ENCODE peak calls at places on chromosomes 2 and 18, in four cellular contexts. H, B, Q and K are unnamed samples.

GRCh38 chr18:26277374-26277773 is 51.1 kb downstream of the TAF4B start:
- DNase-seq in H (no peak), B (no peak), Q (no peak), K (no peak)

GRCh38 chr2:175853110-175853509 is 149.0 kb downstream of the LNPK start:
- DNase-seq in H (no peak), B (no peak), Q (no peak), K (no peak)

GRCh38 chr2:163943403-163944356 is 207.9 kb upstream of the FIGN start:
- DNase-seq in H (no peak), B (no peak), Q (no peak), K (no peak)

GRCh38 chr2:8447610-8448221 is 234.1 kb upstream of the ID2 start:
- DNase-seq in H (peak), B (peak), Q (no peak), K (no peak)

GRCh38 chr2:29064746-29065478 is 9.4 kb downstream of the PCARE start:
- DNase-seq in H (no peak), B (no peak), Q (no peak), K (no peak)

GRCh38 chr2:45890819-45891218 is 239.3 kb downstream of the PRKCE start:
- DNase-seq in H (no peak), B (no peak), Q (peak), K (no peak)

GRCh38 chr2:238777369-238778067 is 70.4 kb upstream of the TWIST2 start:
- DNase-seq in H (no peak), B (no peak), Q (no peak), K (no peak)

GRCh38 chr18:62617793-62618591 is 95.2 kb downstream of the ZCCHC2 start:
- DNase-seq in H (no peak), B (no peak), Q (no peak), K (no peak)

GRCh38 chr2:181046833-181047232 is 66.4 kb downstream of the UBE2E3 start:
- DNase-seq in H (no peak), B (no peak), Q (no peak), K (no peak)

GRCh38 chr2:191056218-191056617 is 42.2 kb upstream of the STAT1 start:
- DNase-seq in H (no peak), B (no peak), Q (no peak), K (no peak)

GRCh38 chr2:201973316-201973715 is 60.3 kb upstream of the FZD7 start:
- DNase-seq in H (no peak), B (no peak), Q (no peak), K (no peak)

GRCh38 chr18:58699551-58699950 is 28.3 kb downstream of the MALT1 start:
- DNase-seq in H (no peak), B (no peak), Q (no peak), K (no peak)

GRCh38 chr2:9170458-9171130 is 36.0 kb upstream of the ASAP2 start:
- DNase-seq in H (no peak), B (no peak), Q (no peak), K (no peak)

GRCh38 chr2:131042161-131042775 is 51.0 kb downstream of the FAM168B start:
- DNase-seq in H (no peak), B (peak), Q (no peak), K (no peak)

GRCh38 chr2:171161425-171162289 is 964 bp upstream of the TLK1 start:
- DNase-seq in H (no peak), B (no peak), Q (no peak), K (no peak)

GRCh38 chr2:134988994-134989605 is 58.1 kb downstream of the MAP3K19 start:
- DNase-seq in H (peak), B (no peak), Q (no peak), K (no peak)

GRCh38 chr2:127086800-127087737 is 19.9 kb downstream of the BIN1 start:
- DNase-seq in H (peak), B (peak), Q (peak), K (peak)

GRCh38 chr2:39732492-39732891 is 46.6 kb downstream of the THUMPD2 start:
- DNase-seq in H (no peak), B (no peak), Q (no peak), K (no peak)

GRCh38 chr2:96760986-96761832 is 507 bp downstream of the CNNM4 start:
- DNase-seq in H (no peak), B (peak), Q (peak), K (no peak)

GRCh38 chr18:80026363-80026762 is 7.9 kb upstream of the RBFA start:
- DNase-seq in H (no peak), B (no peak), Q (no peak), K (no peak)

GRCh38 chr18:80022613-80023012 is 11.6 kb upstream of the RBFA start:
- DNase-seq in H (no peak), B (no peak), Q (no peak), K (no peak)

GRCh38 chr18:80023173-80023572 is 11.1 kb upstream of the RBFA start:
- DNase-seq in H (no peak), B (no peak), Q (no peak), K (no peak)
- TF ChIP-seq CTCF in H (peak), B (no peak), Q (no peak), K (peak)

DNA sequence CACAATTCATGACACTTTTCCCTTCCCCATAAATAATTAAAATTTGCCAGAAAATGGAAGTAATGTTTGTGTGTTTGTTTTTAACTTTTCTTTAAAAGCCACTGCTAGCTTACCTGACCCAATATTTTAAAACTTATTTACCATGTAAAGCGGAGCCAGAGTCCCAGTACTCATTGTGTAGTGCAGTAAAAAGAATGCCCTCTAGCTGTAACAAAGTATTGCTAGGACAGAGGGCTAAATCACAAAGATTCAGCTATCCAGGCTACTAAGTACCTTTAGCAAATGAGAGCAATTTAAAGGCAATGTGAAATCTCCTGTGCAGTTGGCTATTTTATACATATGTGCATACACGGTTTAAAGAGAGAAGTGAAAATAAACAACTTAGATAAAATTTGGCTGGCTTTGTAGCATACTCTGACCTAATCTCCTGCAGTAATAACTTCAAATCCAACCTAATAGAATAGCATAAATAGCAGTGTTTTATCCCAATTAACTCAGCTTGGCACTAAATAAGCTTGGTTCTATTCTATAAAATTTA is 997.4 kb upstream of the PIK3C3 start:
- DNase-seq in H (no peak), B (no peak), Q (no peak), K (no peak)
- TF ChIP-seq CTCF in H (no peak), B (no peak), Q (no peak), K (no peak)

DNA sequence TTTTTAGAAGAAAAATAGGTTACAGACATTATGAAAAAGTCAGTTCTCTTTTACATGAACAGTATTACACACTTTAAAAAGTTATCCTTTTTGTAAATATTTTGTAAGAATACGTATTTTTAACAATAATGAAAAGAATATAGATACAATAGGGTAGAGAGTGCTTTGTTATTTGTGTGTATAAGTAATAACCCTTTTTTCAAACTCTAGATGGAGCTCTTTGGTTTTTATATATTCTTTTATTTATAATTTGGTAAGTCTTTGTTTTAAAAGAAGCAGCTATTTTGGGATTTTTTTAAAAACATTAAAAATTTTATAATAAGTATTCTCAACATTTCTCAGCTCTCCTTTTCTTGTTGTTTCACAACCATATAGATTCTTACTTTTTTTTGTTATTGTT is 46.2 kb downstream of the ACYP2 start:
- DNase-seq in H (no peak), B (no peak), Q (no peak), K (no peak)
- TF ChIP-seq CTCF in H (no peak), B (no peak), Q (no peak), K (no peak)

DNA sequence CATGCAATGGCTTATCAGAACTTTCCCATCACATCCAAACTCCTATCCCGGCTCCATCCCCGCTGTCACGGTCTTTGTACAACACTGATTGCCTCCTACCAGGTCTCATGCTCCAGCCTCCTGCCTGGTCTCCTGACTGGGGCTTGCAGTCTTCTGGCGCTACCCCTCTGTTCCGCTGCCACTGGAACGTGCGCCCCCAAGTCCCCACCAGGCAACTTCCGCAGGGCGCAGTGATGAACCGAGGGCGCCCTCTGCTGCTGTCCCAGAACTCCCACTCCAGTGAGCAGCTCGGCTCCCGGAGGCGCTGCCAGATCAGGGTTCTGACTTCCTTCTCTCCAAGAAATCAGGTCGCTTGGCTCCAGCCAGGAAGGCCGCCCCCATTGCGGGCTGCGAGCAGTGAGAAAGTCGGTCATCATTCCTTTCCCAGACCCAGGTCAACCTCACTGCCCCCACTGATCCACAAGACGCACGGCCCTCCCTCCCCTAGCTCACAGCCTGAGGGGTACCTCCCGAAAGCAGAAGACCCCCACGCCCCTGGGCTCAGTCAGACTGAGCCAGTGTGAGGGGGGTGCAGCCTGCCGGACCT is 43.9 kb upstream of the RAB11FIP5 start:
- DNase-seq in H (no peak), B (peak), Q (peak), K (peak)
- TF ChIP-seq CTCF in H (peak), B (peak), Q (peak), K (peak)

GRCh38 chr2:182767578-182767977 is 51.5 kb downstream of the DNAJC10 start:
- DNase-seq in H (no peak), B (no peak), Q (no peak), K (no peak)

GRCh38 chr2:182758379-182758778 is 42.3 kb downstream of the DNAJC10 start:
- DNase-seq in H (no peak), B (no peak), Q (no peak), K (no peak)

GRCh38 chr2:182763311-182763912 is 47.4 kb downstream of the DNAJC10 start:
- DNase-seq in H (no peak), B (no peak), Q (peak), K (peak)

GRCh38 chr2:182766626-182767025 is 50.6 kb downstream of the DNAJC10 start:
- DNase-seq in H (no peak), B (no peak), Q (no peak), K (no peak)

DNA sequence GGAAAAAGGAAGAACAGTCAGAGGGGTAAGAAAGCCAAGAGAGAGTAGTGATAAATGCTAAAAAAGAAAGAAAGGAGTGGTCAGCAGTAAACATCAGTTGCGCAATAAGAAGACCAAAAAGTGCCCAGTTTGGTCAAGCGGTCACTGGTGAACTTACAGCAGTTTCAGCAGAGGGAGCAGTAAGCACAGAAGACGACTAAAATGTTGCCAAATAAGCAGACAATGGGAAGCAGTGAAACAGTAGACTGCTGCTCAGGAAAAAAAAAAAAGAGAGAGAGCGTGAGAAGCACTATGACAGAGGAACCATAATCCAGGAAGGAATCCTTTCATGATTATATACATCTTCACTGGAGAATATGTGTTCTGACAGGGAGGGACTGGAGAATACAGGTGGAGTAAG is 45.8 kb downstream of the DNAJC10 start:
- DNase-seq in H (peak), B (peak), Q (no peak), K (no peak)
- TF ChIP-seq CTCF in H (peak), B (no peak), Q (no peak), K (no peak)

GRCh38 chr2:234406085-234406484 is 90.8 kb downstream of the ARL4C start:
- DNase-seq in H (no peak), B (no peak), Q (no peak), K (no peak)
- TF ChIP-seq CTCF in H (no peak), B (no peak), Q (no peak), K (no peak)

GRCh38 chr2:76469066-76469465 is 758.4 kb upstream of the GCFC2 start:
- DNase-seq in H (no peak), B (no peak), Q (no peak), K (no peak)

GRCh38 chr2:76461431-76461830 is 750.7 kb upstream of the GCFC2 start:
- DNase-seq in H (no peak), B (no peak), Q (no peak), K (no peak)

GRCh38 chr2:76467326-76467725 is 756.6 kb upstream of the GCFC2 start:
- DNase-seq in H (no peak), B (no peak), Q (no peak), K (no peak)

DNA sequence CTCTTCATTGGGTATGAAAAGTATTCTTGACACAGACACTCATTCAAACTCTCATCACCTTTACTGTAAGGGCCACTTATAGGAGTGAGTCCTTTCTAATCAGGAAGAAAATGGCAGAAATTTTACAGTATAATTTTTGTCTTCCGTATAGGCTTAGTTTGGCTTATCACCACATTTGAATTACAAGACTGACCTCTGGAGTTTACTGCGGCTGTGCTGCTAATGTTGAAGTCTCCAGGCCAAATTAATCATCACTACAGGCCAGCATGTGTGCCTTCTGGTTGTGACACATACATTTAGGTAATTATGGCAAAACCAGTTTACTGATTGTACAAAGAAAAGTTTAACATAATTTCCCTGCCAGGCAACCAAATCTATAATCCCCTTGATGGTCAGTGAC is 753.6 kb upstream of the GCFC2 start:
- DNase-seq in H (no peak), B (no peak), Q (no peak), K (no peak)
- TF ChIP-seq CTCF in H (no peak), B (no peak), Q (no peak), K (no peak)

GRCh38 chr2:167294031-167294774 is 405.9 kb downstream of the XIRP2 start:
- DNase-seq in H (no peak), B (no peak), Q (peak), K (peak)
- TF ChIP-seq CTCF in H (no peak), B (no peak), Q (no peak), K (no peak)

GRCh38 chr2:222038086-222038802 is 260.6 kb downstream of the PAX3 start:
- DNase-seq in H (no peak), B (no peak), Q (no peak), K (no peak)
- TF ChIP-seq CTCF in H (peak), B (no peak), Q (no peak), K (peak)